ENCODE peak calls at places on chromosomes 3 and 15, in six cellular contexts. One of them, this sample, is unnamed.

GRCh38 chr15:72135719-72136118 is 17.5 kb downstream of the SENP8 start:
- ATAC-seq in CD8-positive, alpha-beta T cell: no peak
- ATAC-seq in effector memory CD8-positive, alpha-beta T cell: no peak
- ATAC-seq in activated naive CD8-positive, alpha-beta T cell treated with anti-CD3 and anti-CD28 coated beads, Interleukin-2, amount 10 ng/mL, durations not matched to agents 7 days and 5 days: no peak
- ATAC-seq in heart right ventricle: no peak
- ATAC-seq in Right ventricle myocardium inferior: no peak
- ATAC-seq in this sample: no peak

GRCh38 chr15:77107531-77108355 is 36.8 kb upstream of the TSPAN3 start:
- ATAC-seq in CD8-positive, alpha-beta T cell: no peak
- ATAC-seq in effector memory CD8-positive, alpha-beta T cell: peak
- ATAC-seq in activated naive CD8-positive, alpha-beta T cell treated with anti-CD3 and anti-CD28 coated beads, Interleukin-2, amount 10 ng/mL, durations not matched to agents 7 days and 5 days: no peak
- ATAC-seq in heart right ventricle: peak
- ATAC-seq in Right ventricle myocardium inferior: peak
- ATAC-seq in this sample: peak

GRCh38 chr3:170049146-170050000 is 11.6 kb downstream of the GPR160 start:
- ATAC-seq in CD8-positive, alpha-beta T cell: no peak
- ATAC-seq in effector memory CD8-positive, alpha-beta T cell: no peak
- ATAC-seq in activated naive CD8-positive, alpha-beta T cell treated with anti-CD3 and anti-CD28 coated beads, Interleukin-2, amount 10 ng/mL, durations not matched to agents 7 days and 5 days: no peak
- ATAC-seq in heart right ventricle: peak
- ATAC-seq in Right ventricle myocardium inferior: peak
- ATAC-seq in this sample: no peak

GRCh38 chr15:92624401-92624991 is 31.1 kb downstream of the FAM174B start:
- ATAC-seq in CD8-positive, alpha-beta T cell: no peak
- ATAC-seq in effector memory CD8-positive, alpha-beta T cell: no peak
- ATAC-seq in activated naive CD8-positive, alpha-beta T cell treated with anti-CD3 and anti-CD28 coated beads, Interleukin-2, amount 10 ng/mL, durations not matched to agents 7 days and 5 days: no peak
- ATAC-seq in heart right ventricle: peak
- ATAC-seq in Right ventricle myocardium inferior: peak
- ATAC-seq in this sample: no peak

GRCh38 chr15:64774556-64775523 is 549 bp downstream of the RBPMS2 start:
- ATAC-seq in CD8-positive, alpha-beta T cell: no peak
- ATAC-seq in effector memory CD8-positive, alpha-beta T cell: peak
- ATAC-seq in activated naive CD8-positive, alpha-beta T cell treated with anti-CD3 and anti-CD28 coated beads, Interleukin-2, amount 10 ng/mL, durations not matched to agents 7 days and 5 days: peak
- ATAC-seq in heart right ventricle: peak
- ATAC-seq in Right ventricle myocardium inferior: peak
- ATAC-seq in this sample: peak

GRCh38 chr3:151434151-151434890 is 26.5 kb downstream of the IGSF10 start:
- ATAC-seq in CD8-positive, alpha-beta T cell: no peak
- ATAC-seq in effector memory CD8-positive, alpha-beta T cell: no peak
- ATAC-seq in activated naive CD8-positive, alpha-beta T cell treated with anti-CD3 and anti-CD28 coated beads, Interleukin-2, amount 10 ng/mL, durations not matched to agents 7 days and 5 days: no peak
- ATAC-seq in heart right ventricle: no peak
- ATAC-seq in Right ventricle myocardium inferior: no peak
- ATAC-seq in this sample: no peak

GRCh38 chr15:62533687-62534086 is 368.6 kb upstream of the C2CD4B start:
- ATAC-seq in CD8-positive, alpha-beta T cell: no peak
- ATAC-seq in effector memory CD8-positive, alpha-beta T cell: no peak
- ATAC-seq in activated naive CD8-positive, alpha-beta T cell treated with anti-CD3 and anti-CD28 coated beads, Interleukin-2, amount 10 ng/mL, durations not matched to agents 7 days and 5 days: no peak
- ATAC-seq in heart right ventricle: peak
- ATAC-seq in Right ventricle myocardium inferior: no peak
- ATAC-seq in this sample: no peak

GRCh38 chr15:89335289-89336041 is 841 bp upstream of the POLG start:
- ATAC-seq in CD8-positive, alpha-beta T cell: peak
- ATAC-seq in effector memory CD8-positive, alpha-beta T cell: peak
- ATAC-seq in activated naive CD8-positive, alpha-beta T cell treated with anti-CD3 and anti-CD28 coated beads, Interleukin-2, amount 10 ng/mL, durations not matched to agents 7 days and 5 days: no peak
- ATAC-seq in heart right ventricle: peak
- ATAC-seq in Right ventricle myocardium inferior: no peak
- ATAC-seq in this sample: peak

GRCh38 chr3:139105154-139105702 is 60.5 kb upstream of the PRR23C start:
- ATAC-seq in CD8-positive, alpha-beta T cell: no peak
- ATAC-seq in effector memory CD8-positive, alpha-beta T cell: no peak
- ATAC-seq in activated naive CD8-positive, alpha-beta T cell treated with anti-CD3 and anti-CD28 coated beads, Interleukin-2, amount 10 ng/mL, durations not matched to agents 7 days and 5 days: no peak
- ATAC-seq in heart right ventricle: no peak
- ATAC-seq in Right ventricle myocardium inferior: no peak
- ATAC-seq in this sample: no peak

This sample was measured in stimulated activated memory B cell treated with anti-CD40 and anti-IgM and Interleukin-4, amounts not matched to agents 10 μg/mL and 1 μg/mL and 100 μg/mL, for 72 hours.